ENCODE peak calls at places on chromosomes 11 and 22, in six cellular contexts. One of them, this sample, is unnamed.

GRCh38 chr11:50214376-50214775 is 181.7 kb downstream of the OR4C45 start:
- DNase-seq in HL-60: no peak
- DNase-seq in AG09309: no peak
- DNase-seq in testis: no peak
- DNase-seq in breast epithelium: no peak
- DNase-seq in kidney: no peak
- DNase-seq in this sample: no peak

GRCh38 chr22:45072322-45072903 is 62.6 kb upstream of the PHF21B start:
- DNase-seq in HL-60: no peak
- DNase-seq in AG09309: no peak
- DNase-seq in testis: no peak
- DNase-seq in breast epithelium: no peak
- DNase-seq in kidney: peak
- DNase-seq in this sample: no peak

GRCh38 chr11:43697679-43698078 is 17.1 kb downstream of the HSD17B12 start:
- DNase-seq in HL-60: no peak
- DNase-seq in AG09309: no peak
- DNase-seq in testis: no peak
- DNase-seq in breast epithelium: no peak
- DNase-seq in kidney: no peak
- DNase-seq in this sample: no peak

GRCh38 chr11:76385903-76386302 is 4.8 kb downstream of the GVQW3 start:
- DNase-seq in HL-60: no peak
- DNase-seq in AG09309: no peak
- DNase-seq in testis: no peak
- DNase-seq in breast epithelium: no peak
- DNase-seq in kidney: no peak
- DNase-seq in this sample: no peak

GRCh38 chr11:58654079-58654907 is 31.8 kb downstream of the CNTF start:
- DNase-seq in HL-60: peak
- DNase-seq in AG09309: peak
- DNase-seq in testis: peak
- DNase-seq in breast epithelium: peak
- DNase-seq in kidney: peak
- DNase-seq in this sample: peak

GRCh38 chr11:20274031-20274430 is 89.5 kb upstream of the HTATIP2 start:
- DNase-seq in HL-60: no peak
- DNase-seq in AG09309: no peak
- DNase-seq in testis: no peak
- DNase-seq in breast epithelium: no peak
- DNase-seq in kidney: no peak
- DNase-seq in this sample: no peak

GRCh38 chr11:46376258-46377050 is 5.0 kb upstream of the MDK start:
- DNase-seq in HL-60: no peak
- DNase-seq in AG09309: no peak
- DNase-seq in testis: no peak
- DNase-seq in breast epithelium: no peak
- DNase-seq in kidney: peak
- DNase-seq in this sample: no peak

GRCh38 chr11:1340111-1340510 is 30.7 kb upstream of the TOLLIP start:
- DNase-seq in HL-60: no peak
- DNase-seq in AG09309: no peak
- DNase-seq in testis: no peak
- DNase-seq in breast epithelium: no peak
- DNase-seq in kidney: no peak
- DNase-seq in this sample: peak

GRCh38 chr22:46297151-46297819 is 615 bp downstream of the GTSE1 start:
- DNase-seq in HL-60: no peak
- DNase-seq in AG09309: no peak
- DNase-seq in testis: peak
- DNase-seq in breast epithelium: no peak
- DNase-seq in kidney: no peak
- DNase-seq in this sample: no peak

GRCh38 chr11:94721565-94722292 is 46.4 kb upstream of the AMOTL1 start:
- DNase-seq in HL-60: no peak
- DNase-seq in AG09309: no peak
- DNase-seq in testis: no peak
- DNase-seq in breast epithelium: no peak
- DNase-seq in kidney: no peak
- DNase-seq in this sample: no peak

GRCh38 chr22:30276041-30276440 is 9.4 kb upstream of the OSM start:
- DNase-seq in HL-60: no peak
- DNase-seq in AG09309: no peak
- DNase-seq in testis: no peak
- DNase-seq in breast epithelium: no peak
- DNase-seq in kidney: no peak
- DNase-seq in this sample: no peak

GRCh38 chr11:43937434-43938411 is 4.7 kb upstream of the C11orf96 start:
- DNase-seq in HL-60: no peak
- DNase-seq in AG09309: no peak
- DNase-seq in testis: no peak
- DNase-seq in breast epithelium: no peak
- DNase-seq in kidney: no peak
- DNase-seq in this sample: no peak

GRCh38 chr22:38656256-38657148 is at the start of the genes CBY1 and FAM227A:
- DNase-seq in HL-60: peak
- DNase-seq in AG09309: peak
- DNase-seq in testis: peak
- DNase-seq in breast epithelium: peak
- DNase-seq in kidney: peak
- DNase-seq in this sample: peak

GRCh38 chr11:70482529-70482917 is 84.2 kb downstream of the CTTN start:
- DNase-seq in HL-60: no peak
- DNase-seq in AG09309: no peak
- DNase-seq in testis: no peak
- DNase-seq in breast epithelium: no peak
- DNase-seq in kidney: no peak
- DNase-seq in this sample: no peak

GRCh38 chr11:70485326-70486025 is 87.1 kb downstream of the CTTN start:
- DNase-seq in HL-60: no peak
- DNase-seq in AG09309: no peak
- DNase-seq in testis: no peak
- DNase-seq in breast epithelium: no peak
- DNase-seq in kidney: no peak
- DNase-seq in this sample: no peak

GRCh38 chr11:70481625-70482528 is 83.5 kb downstream of the CTTN start:
- DNase-seq in HL-60: no peak
- DNase-seq in AG09309: no peak
- DNase-seq in testis: no peak
- DNase-seq in breast epithelium: no peak
- DNase-seq in kidney: peak
- DNase-seq in this sample: no peak

GRCh38 chr11:70483940-70484339 is 85.6 kb downstream of the CTTN start:
- DNase-seq in HL-60: no peak
- DNase-seq in AG09309: no peak
- DNase-seq in testis: no peak
- DNase-seq in breast epithelium: no peak
- DNase-seq in kidney: no peak
- DNase-seq in this sample: no peak

DNA sequence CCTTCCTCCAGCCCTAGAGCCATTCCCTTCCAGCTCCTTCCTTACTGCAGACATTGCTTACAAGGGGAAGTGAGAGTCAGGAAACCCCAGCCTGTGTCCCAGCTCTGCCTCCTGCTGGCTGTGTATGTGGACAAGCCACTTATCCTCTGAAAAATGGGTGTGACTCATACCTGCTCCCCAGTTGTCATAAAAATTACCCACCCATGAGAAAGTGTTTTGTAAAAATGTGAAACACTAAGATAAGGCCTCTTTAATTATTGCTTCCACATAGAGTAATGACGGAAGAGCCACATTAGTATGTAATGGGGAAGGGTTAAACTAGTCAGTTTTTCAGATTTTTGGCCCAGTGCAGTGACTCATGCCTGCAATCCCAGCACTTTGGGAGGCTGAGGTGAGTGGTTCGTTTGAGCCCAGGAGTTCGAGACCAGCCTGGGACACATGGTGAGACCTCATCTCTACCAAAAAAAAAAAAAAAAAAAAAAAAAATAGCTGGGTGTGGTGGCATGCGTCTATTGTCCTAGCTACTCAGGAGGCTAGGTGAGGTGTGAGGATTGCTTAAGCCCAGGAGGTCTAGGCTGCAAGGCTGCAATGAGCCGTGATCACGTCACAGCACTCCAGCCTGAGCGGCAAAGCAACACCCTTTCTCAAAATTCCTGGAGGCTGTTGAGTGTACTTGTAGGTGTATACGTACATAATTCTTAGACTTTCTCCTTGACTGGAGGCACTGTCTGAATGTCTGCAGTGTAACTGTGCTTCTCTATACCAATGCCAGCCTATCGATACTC is 84.9 kb downstream of the CTTN start:
- DNase-seq in HL-60: peak
- DNase-seq in AG09309: no peak
- DNase-seq in testis: no peak
- DNase-seq in breast epithelium: no peak
- DNase-seq in kidney: peak
- DNase-seq in this sample: no peak
- TF ChIP-seq CTCF in HL-60: peak
- TF ChIP-seq CTCF in AG09309: peak
- TF ChIP-seq CTCF in testis: no peak
- TF ChIP-seq CTCF in breast epithelium: no peak
- TF ChIP-seq CTCF in kidney: peak
- TF ChIP-seq CTCF in this sample: peak

GRCh38 chr22:41468381-41469217 is at the start of the genes ACO2 and PHF5A:
- DNase-seq in HL-60: peak
- DNase-seq in AG09309: peak
- DNase-seq in testis: peak
- DNase-seq in breast epithelium: peak
- DNase-seq in kidney: peak
- DNase-seq in this sample: peak
- TF ChIP-seq CTCF in HL-60: no peak
- TF ChIP-seq CTCF in AG09309: no peak
- TF ChIP-seq CTCF in testis: peak
- TF ChIP-seq CTCF in breast epithelium: peak
- TF ChIP-seq CTCF in kidney: no peak
- TF ChIP-seq CTCF in this sample: no peak

DNA sequence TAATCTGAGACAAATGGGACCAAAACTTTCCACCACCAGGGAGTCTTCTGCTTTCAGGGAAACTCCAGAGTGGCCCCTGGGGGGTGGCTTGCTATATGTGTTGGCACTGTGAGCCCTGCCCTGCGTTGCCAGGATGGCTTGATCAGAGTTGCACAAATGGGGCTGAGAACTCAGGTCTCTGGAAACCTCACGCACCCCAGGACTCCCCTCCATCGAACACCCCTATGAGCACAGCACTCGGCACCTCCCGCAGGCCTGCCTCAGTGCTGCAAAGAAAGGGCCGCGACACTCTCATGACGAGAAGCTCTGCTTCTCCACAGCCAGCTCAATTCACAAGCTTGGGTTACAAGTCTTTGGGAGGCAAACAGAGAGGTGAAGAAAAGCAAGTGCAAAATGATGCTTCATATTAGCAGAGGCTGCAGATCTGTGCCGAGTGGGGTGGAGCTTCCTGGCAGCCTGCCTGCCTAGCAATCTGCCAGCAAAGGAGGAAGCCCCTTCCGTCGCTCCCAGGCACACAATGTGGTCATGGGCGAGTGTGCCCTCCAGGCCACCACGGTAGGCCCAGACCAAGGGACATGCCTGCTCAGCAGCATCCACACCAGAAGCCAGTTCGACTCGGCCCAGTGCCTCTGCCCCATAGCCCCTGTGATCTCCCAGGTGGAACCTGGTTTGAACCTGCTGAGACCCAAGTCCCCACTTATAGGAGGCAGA is 55.7 kb downstream of the MYH9 start:
- DNase-seq in HL-60: peak
- DNase-seq in AG09309: no peak
- DNase-seq in testis: peak
- DNase-seq in breast epithelium: no peak
- DNase-seq in kidney: peak
- DNase-seq in this sample: no peak
- TF ChIP-seq CTCF in HL-60: no peak
- TF ChIP-seq CTCF in AG09309: no peak
- TF ChIP-seq CTCF in testis: no peak
- TF ChIP-seq CTCF in breast epithelium: peak
- TF ChIP-seq CTCF in kidney: no peak
- TF ChIP-seq CTCF in this sample: no peak

GRCh38 chr11:116787786-116788486 is at the start of gene ZPR1:
- DNase-seq in HL-60: peak
- DNase-seq in AG09309: no peak
- DNase-seq in testis: peak
- DNase-seq in breast epithelium: peak
- DNase-seq in kidney: peak
- DNase-seq in this sample: peak
- TF ChIP-seq CTCF in HL-60: no peak
- TF ChIP-seq CTCF in AG09309: no peak
- TF ChIP-seq CTCF in testis: peak
- TF ChIP-seq CTCF in breast epithelium: peak
- TF ChIP-seq CTCF in kidney: no peak
- TF ChIP-seq CTCF in this sample: no peak

GRCh38 chr11:15006139-15006759 is 34.1 kb upstream of the CALCA start:
- DNase-seq in HL-60: peak
- DNase-seq in AG09309: peak
- DNase-seq in testis: no peak
- DNase-seq in breast epithelium: no peak
- DNase-seq in kidney: no peak
- DNase-seq in this sample: no peak
- TF ChIP-seq CTCF in HL-60: no peak
- TF ChIP-seq CTCF in AG09309: peak
- TF ChIP-seq CTCF in testis: no peak
- TF ChIP-seq CTCF in breast epithelium: no peak
- TF ChIP-seq CTCF in kidney: no peak
- TF ChIP-seq CTCF in this sample: peak

GRCh38 chr22:49305215-49305965 is 522.3 kb downstream of the BRD1 start:
- DNase-seq in HL-60: peak
- DNase-seq in AG09309: no peak
- DNase-seq in testis: peak
- DNase-seq in breast epithelium: peak
- DNase-seq in kidney: no peak
- DNase-seq in this sample: peak
- TF ChIP-seq CTCF in HL-60: peak
- TF ChIP-seq CTCF in AG09309: no peak
- TF ChIP-seq CTCF in testis: peak
- TF ChIP-seq CTCF in breast epithelium: peak
- TF ChIP-seq CTCF in kidney: peak
- TF ChIP-seq CTCF in this sample: peak

DNA sequence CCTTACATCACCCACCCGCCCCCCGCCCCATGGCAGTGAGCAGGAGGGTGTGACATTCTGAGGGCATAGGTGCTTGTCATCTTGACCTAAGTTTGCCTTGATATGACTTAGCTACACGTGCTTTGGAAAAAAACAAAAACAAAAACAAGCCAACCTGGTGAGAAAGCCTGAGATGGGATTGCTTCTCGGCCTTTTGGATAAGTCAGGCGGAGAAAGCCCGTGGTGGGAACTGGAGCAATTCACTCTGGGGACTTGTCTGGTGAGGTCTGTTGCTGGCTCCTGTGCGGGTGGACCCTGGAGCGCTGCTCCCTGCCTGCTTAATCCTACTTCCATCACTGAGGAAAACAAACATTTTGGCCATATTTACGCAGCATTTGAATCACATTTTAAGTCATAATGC is 100.4 kb downstream of the SNX19 start:
- DNase-seq in HL-60: no peak
- DNase-seq in AG09309: no peak
- DNase-seq in testis: no peak
- DNase-seq in breast epithelium: no peak
- DNase-seq in kidney: no peak
- DNase-seq in this sample: no peak
- TF ChIP-seq CTCF in HL-60: no peak
- TF ChIP-seq CTCF in AG09309: no peak
- TF ChIP-seq CTCF in testis: no peak
- TF ChIP-seq CTCF in breast epithelium: no peak
- TF ChIP-seq CTCF in kidney: no peak
- TF ChIP-seq CTCF in this sample: no peak